ENCODE peak calls at places on chromosomes 12 and 14, in nine cellular contexts. I, H, M, Y, U, P, W, V and R are unnamed samples.

GRCh38 chr12:131636266-131636665 is 74.6 kb upstream of the SFSWAP start:
- DNase-seq in I (no peak), H (no peak), M (no peak), Y (no peak), U (no peak), P (no peak), W (no peak), V (no peak), R (no peak)

GRCh38 chr12:82671673-82672195 is 15.0 kb upstream of the TMTC2 start:
- DNase-seq in I (no peak), H (peak; percentile 66), M (no peak), Y (no peak), U (no peak), P (no peak), W (no peak), V (no peak), R (no peak)

GRCh38 chr12:51798507-51798906 is 50.0 kb downstream of the FIGNL2 start:
- DNase-seq in I (no peak), H (peak; percentile 30), M (no peak), Y (no peak), U (no peak), P (no peak), W (peak; percentile 35), V (no peak), R (no peak)

GRCh38 chr12:69687390-69687789 is 11.7 kb downstream of the BEST3 start:
- DNase-seq in I (peak; percentile 31), H (no peak), M (no peak), Y (no peak), U (no peak), P (no peak), W (peak; percentile 34), V (no peak), R (no peak)

GRCh38 chr12:43118881-43119280 is 433.1 kb downstream of the ADAMTS20 start:
- DNase-seq in I (no peak), H (no peak), M (no peak), Y (no peak), U (no peak), P (no peak), W (no peak), V (no peak), R (no peak)

GRCh38 chr12:89882051-89882450 is 173.4 kb upstream of the ATP2B1 start:
- DNase-seq in I (peak; percentile 36), H (no peak), M (no peak), Y (no peak), U (no peak), P (peak; percentile 13), W (peak; percentile 63), V (no peak), R (peak; percentile 76)

GRCh38 chr14:104282332-104283196 is 144.2 kb downstream of the KIF26A start:
- DNase-seq in I (no peak), H (no peak), M (no peak), Y (no peak), U (no peak), P (no peak), W (no peak), V (no peak), R (peak; percentile 73)

GRCh38 chr12:125092872-125093680 is 27.8 kb downstream of the AACS start:
- DNase-seq in I (peak; percentile 61), H (peak; percentile 66), M (peak; percentile 46), Y (no peak), U (no peak), P (peak; percentile 38), W (peak; percentile 78), V (no peak), R (peak; percentile 95)

GRCh38 chr14:61673305-61673704 is 22.0 kb upstream of the HIF1A start:
- DNase-seq in I (no peak), H (no peak), M (no peak), Y (no peak), U (no peak), P (no peak), W (no peak), V (no peak), R (no peak)

GRCh38 chr12:53886996-53887395 is 51.6 kb upstream of the HOXC13 start:
- DNase-seq in I (no peak), H (no peak), M (no peak), Y (no peak), U (no peak), P (no peak), W (no peak), V (no peak), R (no peak)

GRCh38 chr12:117151195-117152031 is 38.9 kb downstream of the FBXO21 start:
- DNase-seq in I (peak; percentile 59), H (peak; percentile 34), M (peak; percentile 84), Y (peak; percentile 70), U (peak; percentile 68), P (peak; percentile 88), W (peak; percentile 67), V (peak; percentile 27), R (peak; percentile 74)

GRCh38 chr14:105525861-105526780 is at the start of gene TMEM121:
- DNase-seq in I (no peak), H (no peak), M (peak; percentile 45), Y (peak; percentile 63), U (peak; percentile 93), P (peak; percentile 69), W (peak; percentile 57), V (no peak), R (peak; percentile 94)

GRCh38 chr14:34030864-34031263 is 80.0 kb upstream of the EGLN3 start:
- DNase-seq in I (peak; percentile 95), H (no peak), M (no peak), Y (no peak), U (peak; percentile 29), P (no peak), W (peak; percentile 70), V (no peak), R (no peak)

GRCh38 chr12:130342842-130343241 is 5.2 kb downstream of the PIWIL1 start:
- DNase-seq in I (no peak), H (no peak), M (no peak), Y (no peak), U (no peak), P (no peak), W (no peak), V (no peak), R (no peak)

GRCh38 chr14:74563233-74563585 is 48.8 kb downstream of the LTBP2 start:
- DNase-seq in I (peak; percentile 91), H (peak; percentile 60), M (no peak), Y (no peak), U (no peak), P (no peak), W (no peak), V (no peak), R (peak; percentile 63)

GRCh38 chr14:99522934-99523660 is 41.9 kb downstream of the CCNK start:
- DNase-seq in I (peak; percentile 25), H (no peak), M (no peak), Y (peak; percentile 60), U (no peak), P (peak; percentile 89), W (no peak), V (no peak), R (peak; percentile 84)

GRCh38 chr12:1740161-1740948 is 49.5 kb downstream of the ADIPOR2 start:
- DNase-seq in I (no peak), H (peak; percentile 10), M (no peak), Y (no peak), U (no peak), P (no peak), W (no peak), V (no peak), R (no peak)

GRCh38 chr12:27331299-27331926 is 1.2 kb upstream of the BMAL2 start:
- DNase-seq in I (peak; percentile 86), H (peak; percentile 99), M (peak; percentile 35), Y (no peak), U (no peak), P (no peak), W (peak; percentile 93), V (no peak), R (peak; percentile 97)

GRCh38 chr14:51020024-51020710 is 74.7 kb downstream of the TRIM9 start:
- DNase-seq in I (no peak), H (no peak), M (no peak), Y (no peak), U (peak; percentile 73), P (no peak), W (no peak), V (no peak), R (no peak)

GRCh38 chr14:105419305-105420091 is at the start of gene MTA1:
- DNase-seq in I (peak; percentile 14), H (peak; percentile 37), M (peak; percentile 78), Y (peak; percentile 31), U (peak; percentile 86), P (peak; percentile 83), W (peak; percentile 74), V (peak; percentile 68), R (peak; percentile 98)

GRCh38 chr12:69466867-69467266 is 3.3 kb upstream of the FRS2 start:
- DNase-seq in I (no peak), H (no peak), M (no peak), Y (no peak), U (no peak), P (peak; percentile 59), W (no peak), V (peak; percentile 12), R (no peak)

GRCh38 chr14:105485720-105486332 is 860 bp upstream of the CRIP1 start:
- DNase-seq in I (no peak), H (peak; percentile 25), M (peak; percentile 81), Y (no peak), U (peak; percentile 92), P (peak; percentile 81), W (no peak), V (no peak), R (no peak)

GRCh38 chr12:130076752-130077151 is 85.5 kb upstream of the FZD10 start:
- DNase-seq in I (no peak), H (no peak), M (no peak), Y (no peak), U (no peak), P (no peak), W (no peak), V (no peak), R (peak; percentile 70)

GRCh38 chr12:46787496-46788055 is 38.2 kb downstream of the SLC38A4 start:
- DNase-seq in I (no peak), H (no peak), M (no peak), Y (no peak), U (no peak), P (no peak), W (peak; percentile 9), V (no peak), R (no peak)
- H3K4me2 ChIP-seq in I (peak overlapping the region; percentile 49), H (no peak overlapping the region), M (no peak overlapping the region), Y (no peak overlapping the region), U (peak overlapping the region; percentile 50), P (no peak overlapping the region), W (peak overlapping the region; percentile 19), V (no peak overlapping the region), R (peak overlapping the region; percentile 42)

GRCh38 chr12:122834921-122835692 is at the start of gene HIP1R:
- DNase-seq in I (peak; percentile 66), H (peak; percentile 27), M (peak; percentile 85), Y (peak; percentile 57), U (peak; percentile 94), P (peak; percentile 82), W (peak; percentile 61), V (peak; percentile 69), R (peak; percentile 94)
- H3K27ac ChIP-seq in I (peak within 1 kb of the TSS; percentile 31), H (peak within 1 kb of the TSS; percentile 33), M (peak within 1 kb of the TSS; percentile 50), Y (peak within 1 kb of the TSS; percentile 91), U (peak within 1 kb of the TSS; percentile 55), P (peak within 1 kb of the TSS; percentile 86), W (peak within 1 kb of the TSS; percentile 13), V (peak within 1 kb of the TSS; percentile 91), R (peak within 1 kb of the TSS; percentile 48)

GRCh38 chr14:90621205-90621600 is 195.0 kb downstream of the TTC7B start:
- DNase-seq in I (no peak), H (no peak), M (no peak), Y (no peak), U (no peak), P (no peak), W (no peak), V (no peak), R (no peak)
- H3K4me2 ChIP-seq in I (no peak overlapping the region), H (no peak overlapping the region), M (no peak overlapping the region), Y (no peak overlapping the region), U (no peak overlapping the region), P (no peak overlapping the region), W (no peak overlapping the region), V (no peak overlapping the region), R (no peak overlapping the region)

GRCh38 chr14:102749833-102750775 is 27.1 kb upstream of the TRAF3 start:
- DNase-seq in I (no peak), H (no peak), M (no peak), Y (no peak), U (no peak), P (peak; percentile 43), W (no peak), V (no peak), R (peak; percentile 26)
- H3K27ac ChIP-seq in I (no peak overlapping the region), H (no peak overlapping the region), M (no peak overlapping the region), Y (no peak overlapping the region), U (no peak overlapping the region), P (peak overlapping the region; percentile 58), W (no peak overlapping the region), V (no peak overlapping the region), R (no peak overlapping the region)